ENCODE peak calls at places on chromosomes 5 and 9, in ten cellular contexts. O is tibial artery; Q is activated CD4-positive, alpha-beta T cell treated with anti-CD3 and anti-CD28 coated beads, Interleukin-2, amount 50 U/mL, for 48 hours; X is nucleus accumbens; D is HuH-7.5; E is NCI-H1105; N is amniotic stem cell; B is NCI-H1092; T is body of pancreas; S is nephron progenitor cell. H is an unnamed sample.

GRCh38 chr9:112315905-112316304 is 17.5 kb downstream of the PTBP3 start:
- DNase-seq in O (no peak), Q (no peak), X (no peak), D (no peak), E (no peak), N (no peak), B (no peak), T (no peak), S (no peak), H (no peak)

GRCh38 chr9:70789086-70789485 is 332.3 kb downstream of the TRPM3 start:
- DNase-seq in O (no peak), Q (no peak), X (no peak), D (no peak), E (no peak), N (no peak), B (no peak), T (no peak), S (no peak), H (no peak)

GRCh38 chr9:123360161-123361085 is 4.4 kb downstream of the CRB2 start:
- DNase-seq in O (no peak), Q (peak), X (no peak), D (peak), E (no peak), N (no peak), B (no peak), T (peak), S (peak), H (peak)

GRCh38 chr9:35518212-35518917 is 28.5 kb downstream of the RUSC2 start:
- DNase-seq in O (no peak), Q (no peak), X (no peak), D (peak), E (no peak), N (peak), B (no peak), T (peak), S (peak), H (no peak)

GRCh38 chr5:76283670-76284069 is 119.4 kb upstream of the IQGAP2 start:
- DNase-seq in O (no peak), Q (no peak), X (no peak), D (no peak), E (no peak), N (no peak), B (no peak), T (no peak), S (no peak), H (no peak)

GRCh38 chr9:16593746-16594145 is 276.7 kb downstream of the BNC2 start:
- DNase-seq in O (no peak), Q (no peak), X (no peak), D (no peak), E (no peak), N (no peak), B (no peak), T (no peak), S (no peak), H (no peak)

GRCh38 chr5:161421067-161421466 is 125.5 kb downstream of the GABRB2 start:
- DNase-seq in O (no peak), Q (no peak), X (no peak), D (no peak), E (no peak), N (no peak), B (no peak), T (no peak), S (no peak), H (no peak)

GRCh38 chr5:54249210-54250028 is 61.0 kb downstream of the ARL15 start:
- DNase-seq in O (no peak), Q (peak), X (no peak), D (no peak), E (no peak), N (no peak), B (no peak), T (peak), S (peak), H (peak)

GRCh38 chr5:126107381-126107780 is 315.8 kb upstream of the GRAMD2B start:
- DNase-seq in O (no peak), Q (no peak), X (no peak), D (no peak), E (no peak), N (no peak), B (no peak), T (no peak), S (no peak), H (no peak)

GRCh38 chr5:35899805-35900204 is 38.6 kb downstream of the CAPSL start:
- DNase-seq in O (no peak), Q (no peak), X (no peak), D (no peak), E (no peak), N (no peak), B (no peak), T (no peak), S (no peak), H (no peak)

GRCh38 chr5:86968311-86968753 is 299.4 kb upstream of the RASA1 start:
- DNase-seq in O (no peak), Q (no peak), X (no peak), D (no peak), E (no peak), N (peak), B (no peak), T (peak), S (no peak), H (peak)

GRCh38 chr9:105405514-105406131 is 42.2 kb upstream of the FSD1L start:
- DNase-seq in O (no peak), Q (peak), X (no peak), D (no peak), E (no peak), N (no peak), B (no peak), T (no peak), S (no peak), H (peak)

GRCh38 chr9:38309324-38310195 is 82.9 kb upstream of the ALDH1B1 start:
- DNase-seq in O (no peak), Q (no peak), X (no peak), D (no peak), E (no peak), N (no peak), B (no peak), T (no peak), S (no peak), H (no peak)

GRCh38 chr9:69466151-69466550 is 141.1 kb downstream of the ENTREP1 start:
- DNase-seq in O (no peak), Q (no peak), X (no peak), D (no peak), E (no peak), N (no peak), B (no peak), T (no peak), S (no peak), H (no peak)

GRCh38 chr5:116378007-116378831 is 196.4 kb downstream of the SEMA6A start:
- DNase-seq in O (no peak), Q (no peak), X (no peak), D (no peak), E (peak), N (no peak), B (peak), T (no peak), S (peak), H (peak)

GRCh38 chr9:16030513-16031185 is 477.8 kb downstream of the CCDC171 start:
- DNase-seq in O (no peak), Q (peak), X (no peak), D (no peak), E (no peak), N (peak), B (no peak), T (no peak), S (no peak), H (no peak)

GRCh38 chr5:15021286-15022046 is 149.9 kb upstream of the ANKH start:
- DNase-seq in O (no peak), Q (no peak), X (no peak), D (no peak), E (no peak), N (no peak), B (no peak), T (no peak), S (no peak), H (no peak)

GRCh38 chr5:171518916-171519315 is 99.5 kb downstream of the FGF18 start:
- DNase-seq in O (no peak), Q (no peak), X (no peak), D (no peak), E (no peak), N (no peak), B (no peak), T (no peak), S (no peak), H (no peak)

GRCh38 chr5:68746220-68747076 is 347.4 kb upstream of the SLC30A5 start:
- DNase-seq in O (no peak), Q (no peak), X (no peak), D (no peak), E (no peak), N (no peak), B (no peak), T (no peak), S (no peak), H (no peak)

GRCh38 chr9:115115924-115116323 is 2.0 kb downstream of the TNC start:
- DNase-seq in O (no peak), Q (no peak), X (no peak), D (no peak), E (no peak), N (peak), B (no peak), T (no peak), S (no peak), H (no peak)

H was measured in WERI-Rb-1.